ENCODE peak calls at places on chromosomes 11 and 22, in eight cellular contexts. B is PC-3, R is transverse colon, J is gastrocnemius medialis, A is epithelial cell of esophagus, S is AG09319, F is Calu3, D is kidney. Z is an unnamed sample.

GRCh38 chr11:28058333-28058732 is 49.6 kb downstream of the KIF18A start:
- DNase-seq in S (no peak), F (no peak), D (no peak), J (no peak), A (no peak), B (no peak), R (no peak), Z (no peak)

GRCh38 chr11:103749158-103749557 is 287.3 kb upstream of the DDI1 start:
- DNase-seq in J (no peak), D (no peak), B (no peak), R (no peak), S (no peak), A (peak), F (no peak), Z (no peak)

GRCh38 chr22:39487826-39488520 is 14.1 kb upstream of the MIEF1 start:
- DNase-seq in J (no peak), R (no peak), D (peak), A (no peak), B (no peak), F (no peak), S (no peak), Z (no peak)

GRCh38 chr11:118068206-118068944 is 8.5 kb upstream of the TMPRSS4 start:
- DNase-seq in D (no peak), B (no peak), A (no peak), S (no peak), F (no peak), J (no peak), R (no peak), Z (no peak)

GRCh38 chr22:46027219-46028068 is 50.5 kb upstream of the WNT7B start:
- DNase-seq in S (no peak), F (peak), B (no peak), J (peak), R (peak), A (no peak), D (peak), Z (no peak)

GRCh38 chr11:60914620-60915249 is 777 bp downstream of the TMEM109 start:
- DNase-seq in F (peak), R (peak), B (peak), S (no peak), A (peak), J (peak), D (peak), Z (no peak)

GRCh38 chr11:1872267-1872985 is 19.3 kb downstream of the PRR33 start:
- DNase-seq in D (peak), A (no peak), J (peak), F (no peak), R (no peak), S (no peak), B (no peak), Z (no peak)

GRCh38 chr11:27233654-27234042 is 129.4 kb downstream of the CCDC34 start:
- DNase-seq in S (no peak), R (peak), B (no peak), D (no peak), J (no peak), F (no peak), A (no peak), Z (no peak)

GRCh38 chr11:20127671-20128527 is 32.4 kb downstream of the DBX1 start:
- DNase-seq in R (peak), J (peak), D (peak), A (peak), F (peak), S (peak), B (peak), Z (peak)

GRCh38 chr11:70122490-70123198 is 44.5 kb downstream of the ANO1 start:
- DNase-seq in S (no peak), A (no peak), F (no peak), B (no peak), J (no peak), D (no peak), R (no peak), Z (no peak)

GRCh38 chr22:45296628-45297297 is 12.0 kb downstream of the UPK3A start:
- DNase-seq in J (no peak), S (no peak), B (no peak), F (no peak), R (no peak), D (no peak), A (no peak), Z (no peak)

GRCh38 chr22:26975865-26976264 is 318.5 kb downstream of the MIAT start:
- DNase-seq in R (no peak), F (no peak), J (no peak), B (peak), S (no peak), A (no peak), D (no peak), Z (no peak)
- TF ChIP-seq CTCF in R (no peak), F (no peak), J (no peak), B (no peak), S (no peak), A (no peak), D (no peak), Z (no peak)

GRCh38 chr22:26199665-26200064 is 30.4 kb downstream of the SEZ6L start:
- DNase-seq in J (no peak), F (no peak), B (no peak), D (no peak), S (no peak), A (no peak), R (no peak), Z (no peak)
- TF ChIP-seq CTCF in J (no peak), F (no peak), B (no peak), D (no peak), S (no peak), A (no peak), R (no peak), Z (no peak)

DNA sequence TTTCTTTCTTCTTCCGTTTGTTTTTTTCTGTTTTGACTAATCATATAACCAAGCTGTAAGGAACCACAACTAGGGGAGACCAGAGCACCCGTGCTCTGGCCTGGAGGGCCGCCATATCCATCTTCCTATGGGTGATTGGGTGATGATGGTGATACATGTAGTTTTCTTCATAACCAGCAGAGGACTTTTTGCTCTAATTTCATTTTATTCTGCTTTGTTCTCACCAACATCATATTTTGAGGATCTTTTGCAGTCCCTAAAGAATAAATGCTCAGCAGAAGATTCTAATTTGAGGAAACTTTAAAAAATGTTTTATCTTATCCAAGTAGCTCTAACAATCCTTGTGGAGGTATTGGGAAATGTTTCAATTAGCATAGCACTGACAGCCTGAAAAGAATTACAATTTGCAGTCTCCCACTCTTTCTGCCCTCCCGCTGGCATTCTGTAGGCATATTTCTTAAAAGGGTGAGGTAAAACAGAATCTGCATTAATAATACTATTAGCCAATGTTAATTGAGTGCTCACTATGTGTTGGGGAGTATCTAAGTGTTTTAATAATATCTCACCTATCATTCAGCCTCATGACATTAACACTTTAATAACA is 544.0 kb downstream of the NTM start:
- DNase-seq in D (no peak), S (no peak), A (peak), F (no peak), B (peak), J (no peak), R (no peak), Z (no peak)
- TF ChIP-seq CTCF in D (no peak), S (peak), A (peak), F (no peak), B (peak), J (no peak), R (no peak), Z (peak)

DNA sequence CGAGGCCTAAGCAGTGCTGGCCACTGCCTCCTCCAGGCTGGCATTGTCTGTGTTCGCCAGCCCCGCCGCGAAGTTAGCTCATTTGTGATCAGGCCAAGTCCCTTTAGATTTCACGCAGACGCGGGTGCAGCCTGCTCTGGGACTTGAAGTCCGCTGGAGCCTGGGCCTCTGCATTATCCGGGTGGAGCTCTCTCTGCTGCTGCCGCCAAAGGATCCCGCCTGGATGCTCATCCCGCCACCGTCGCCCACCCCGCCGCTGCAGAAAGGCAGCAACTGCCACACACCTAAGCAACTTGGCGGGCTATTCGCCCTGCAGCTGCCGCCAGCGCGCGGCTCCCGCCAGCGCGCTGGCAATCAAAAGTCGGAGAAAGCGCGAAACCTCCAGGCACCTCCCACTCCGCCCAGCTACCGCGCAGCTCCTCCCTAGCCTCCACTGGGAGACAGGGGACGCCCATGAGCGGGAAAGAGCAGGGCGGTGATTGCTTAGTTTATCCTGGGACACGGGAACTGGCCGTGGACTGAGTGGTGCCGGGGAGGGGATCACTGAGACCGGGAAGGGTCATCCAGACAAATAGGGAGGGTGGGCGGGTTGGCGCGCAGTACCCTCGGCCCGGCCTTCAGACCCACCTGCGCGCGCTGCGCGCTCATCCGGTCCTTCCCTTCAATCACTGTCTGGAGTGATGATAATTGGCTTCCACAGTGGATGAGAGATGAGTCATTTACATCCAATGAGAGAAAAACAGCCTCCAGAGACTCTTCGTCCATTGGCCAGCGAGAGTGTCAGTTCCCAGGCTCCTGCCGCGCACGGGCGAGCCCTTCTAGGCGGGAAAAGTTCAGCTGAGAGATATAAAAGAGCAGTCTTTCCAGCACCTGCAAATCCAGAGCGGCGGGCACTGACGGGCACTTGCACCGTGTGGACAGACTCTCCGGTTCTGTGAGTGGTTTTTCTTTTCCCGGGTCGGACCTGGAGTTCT is at the start of gene FAM111B:
- DNase-seq in F (peak), B (peak), D (peak), J (peak), S (peak), A (peak), R (peak), Z (peak)
- TF ChIP-seq CTCF in F (no peak), B (no peak), D (no peak), J (no peak), S (peak), A (peak), R (no peak), Z (peak)

GRCh38 chr11:76837696-76838421 is 22.9 kb upstream of the ACER3 start:
- DNase-seq in J (no peak), R (no peak), A (no peak), S (no peak), F (peak), B (no peak), D (no peak), Z (no peak)

GRCh38 chr11:76835928-76836612 is 24.6 kb upstream of the ACER3 start:
- DNase-seq in B (peak), F (peak), S (peak), A (peak), D (no peak), R (peak), J (no peak), Z (peak)

GRCh38 chr11:76836613-76837291 is 24.0 kb upstream of the ACER3 start:
- DNase-seq in B (no peak), D (no peak), S (no peak), A (no peak), R (peak), F (no peak), J (no peak), Z (no peak)

GRCh38 chr11:76839326-76839725 is 21.4 kb upstream of the ACER3 start:
- DNase-seq in F (no peak), D (no peak), B (peak), R (peak), J (no peak), S (no peak), A (no peak), Z (no peak)

GRCh38 chr11:76838422-76839068 is 22.2 kb upstream of the ACER3 start:
- DNase-seq in B (no peak), F (no peak), A (no peak), J (no peak), S (no peak), R (no peak), D (no peak), Z (no peak)
- TF ChIP-seq CTCF in B (no peak), F (no peak), A (no peak), J (no peak), S (peak), R (no peak), D (peak), Z (peak)

GRCh38 chr11:104823638-104824037 is 74.6 kb downstream of the CASP12 start:
- DNase-seq in B (no peak), R (no peak), J (no peak), A (no peak), F (no peak), D (no peak), S (no peak), Z (no peak)
- TF ChIP-seq CTCF in B (no peak), R (no peak), J (no peak), A (no peak), F (no peak), D (no peak), S (no peak), Z (no peak)

GRCh38 chr11:18722293-18722637 is 3.7 kb downstream of the IGSF22 start:
- DNase-seq in S (no peak), F (no peak), A (no peak), B (no peak), J (no peak), R (no peak), D (no peak), Z (no peak)
- TF ChIP-seq CTCF in S (no peak), F (peak), A (no peak), B (no peak), J (peak), R (peak), D (no peak), Z (no peak)

GRCh38 chr11:73662445-73663157 is 16.2 kb downstream of the PLEKHB1 start:
- DNase-seq in D (no peak), R (no peak), A (no peak), F (no peak), B (peak), J (no peak), S (no peak), Z (no peak)
- TF ChIP-seq CTCF in D (no peak), R (no peak), A (no peak), F (no peak), B (no peak), J (no peak), S (no peak), Z (no peak)

DNA sequence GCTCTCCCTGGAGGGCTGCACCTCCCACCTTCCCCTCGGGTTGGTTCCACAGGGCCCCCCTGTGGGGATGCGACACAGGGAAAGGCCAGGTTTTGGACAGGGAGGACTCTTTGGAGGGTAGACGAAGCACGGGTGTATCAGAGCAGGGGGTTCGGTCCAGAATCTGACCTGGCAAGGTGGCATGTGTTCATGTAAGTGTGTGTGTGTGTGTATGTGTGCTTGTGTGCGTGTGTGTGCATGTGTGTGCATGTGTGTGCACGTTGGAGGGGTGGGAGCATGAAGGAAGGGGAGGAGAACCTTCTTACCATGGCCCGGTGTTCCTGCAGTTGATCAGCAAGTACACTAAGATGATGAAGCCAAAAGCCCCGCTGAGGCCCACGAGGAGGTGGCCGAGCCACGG is 14.7 kb downstream of the IL2RB start:
- DNase-seq in F (no peak), A (no peak), S (no peak), R (no peak), D (no peak), B (no peak), J (no peak), Z (no peak)
- TF ChIP-seq CTCF in F (no peak), A (no peak), S (no peak), R (no peak), D (no peak), B (no peak), J (no peak), Z (no peak)

DNA sequence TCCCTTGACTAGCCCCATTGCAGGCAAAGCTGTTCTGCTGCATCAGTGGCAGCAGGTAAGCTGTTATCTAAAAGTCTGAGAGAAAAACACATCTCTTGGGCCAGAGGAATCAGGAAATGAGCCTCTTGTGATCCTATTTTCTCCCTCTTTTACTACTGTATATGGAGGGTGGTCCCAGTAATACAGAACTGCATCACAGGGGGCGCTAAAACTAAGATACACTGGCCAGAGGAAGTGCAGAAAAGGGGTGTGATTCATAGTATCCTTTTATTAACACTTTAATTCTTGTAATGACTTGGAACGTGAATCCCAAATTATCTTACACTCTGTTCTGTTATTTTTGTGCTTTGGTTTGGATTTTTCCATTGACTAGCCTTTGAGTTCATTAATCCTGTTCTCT is 8.8 kb upstream of the MED17 start:
- DNase-seq in D (no peak), S (no peak), B (peak), A (peak), F (peak), R (no peak), J (no peak), Z (no peak)
- TF ChIP-seq CTCF in D (no peak), S (no peak), B (peak), A (no peak), F (no peak), R (no peak), J (no peak), Z (peak)